ENCODE peak calls at places on chromosomes 2 and 18, in eight cellular contexts. One of them, this sample, is unnamed. For H3K27me3, the result is how much of the 10 kb centered on the place peaks cover.

GRCh38 chr18:77072566-77072965 is 60.0 kb downstream of the MBP start:
- DNase-seq in body of pancreas: no peak
- DNase-seq in lower lobe of right lung: no peak
- DNase-seq in MG63: no peak
- DNase-seq in astrocyte: no peak
- DNase-seq in AG04450: no peak
- DNase-seq in spleen: no peak
- DNase-seq in fibroblast of lung: no peak
- DNase-seq in this sample: no peak

GRCh38 chr2:169644173-169644572 is 50.0 kb downstream of the CFAP210 start:
- DNase-seq in body of pancreas: no peak
- DNase-seq in lower lobe of right lung: no peak
- DNase-seq in MG63: no peak
- DNase-seq in astrocyte: no peak
- DNase-seq in AG04450: no peak
- DNase-seq in spleen: no peak
- DNase-seq in fibroblast of lung: no peak
- DNase-seq in this sample: no peak

GRCh38 chr18:35490894-35491688 is 6.7 kb downstream of the INO80C start:
- DNase-seq in body of pancreas: no peak
- DNase-seq in lower lobe of right lung: no peak
- DNase-seq in MG63: peak
- DNase-seq in astrocyte: no peak
- DNase-seq in AG04450: no peak
- DNase-seq in spleen: no peak
- DNase-seq in fibroblast of lung: no peak
- DNase-seq in this sample: no peak

GRCh38 chr2:80169811-80170594 is 134.5 kb downstream of the LRRTM1 start:
- DNase-seq in body of pancreas: no peak
- DNase-seq in lower lobe of right lung: no peak
- DNase-seq in MG63: no peak
- DNase-seq in astrocyte: no peak
- DNase-seq in AG04450: no peak
- DNase-seq in spleen: no peak
- DNase-seq in fibroblast of lung: no peak
- DNase-seq in this sample: no peak

GRCh38 chr2:201357216-201357615 is at the start of gene FLACC1:
- DNase-seq in body of pancreas: peak
- DNase-seq in lower lobe of right lung: no peak
- DNase-seq in MG63: no peak
- DNase-seq in astrocyte: peak
- DNase-seq in AG04450: no peak
- DNase-seq in spleen: no peak
- DNase-seq in fibroblast of lung: peak
- DNase-seq in this sample: peak

GRCh38 chr18:47756364-47757016 is 174.0 kb downstream of the SMAD2 start:
- DNase-seq in body of pancreas: peak
- DNase-seq in lower lobe of right lung: peak
- DNase-seq in MG63: peak
- DNase-seq in astrocyte: peak
- DNase-seq in AG04450: no peak
- DNase-seq in spleen: peak
- DNase-seq in fibroblast of lung: peak
- DNase-seq in this sample: peak

GRCh38 chr18:13364721-13365205 is 146.2 kb downstream of the LDLRAD4 start:
- DNase-seq in body of pancreas: no peak
- DNase-seq in lower lobe of right lung: no peak
- DNase-seq in MG63: no peak
- DNase-seq in astrocyte: no peak
- DNase-seq in AG04450: no peak
- DNase-seq in spleen: no peak
- DNase-seq in fibroblast of lung: no peak
- DNase-seq in this sample: no peak

GRCh38 chr18:45457933-45458332 is 157.3 kb upstream of the SLC14A2 start:
- DNase-seq in body of pancreas: no peak
- DNase-seq in lower lobe of right lung: no peak
- DNase-seq in MG63: no peak
- DNase-seq in astrocyte: no peak
- DNase-seq in AG04450: no peak
- DNase-seq in spleen: no peak
- DNase-seq in fibroblast of lung: no peak
- DNase-seq in this sample: no peak

GRCh38 chr2:74767618-74768017 is 66.3 kb upstream of the HK2 start:
- DNase-seq in body of pancreas: no peak
- DNase-seq in lower lobe of right lung: no peak
- DNase-seq in MG63: no peak
- DNase-seq in astrocyte: no peak
- DNase-seq in AG04450: no peak
- DNase-seq in spleen: no peak
- DNase-seq in fibroblast of lung: no peak
- DNase-seq in this sample: no peak

GRCh38 chr2:55743583-55743982 is 49.9 kb upstream of the PNPT1 start:
- DNase-seq in body of pancreas: no peak
- DNase-seq in lower lobe of right lung: no peak
- DNase-seq in MG63: no peak
- DNase-seq in astrocyte: peak
- DNase-seq in AG04450: no peak
- DNase-seq in spleen: no peak
- DNase-seq in fibroblast of lung: peak
- DNase-seq in this sample: peak

GRCh38 chr2:70828914-70829824 is 6.4 kb downstream of the CD207 start:
- DNase-seq in body of pancreas: no peak
- DNase-seq in lower lobe of right lung: no peak
- DNase-seq in MG63: peak
- DNase-seq in astrocyte: peak
- DNase-seq in AG04450: no peak
- DNase-seq in spleen: no peak
- DNase-seq in fibroblast of lung: no peak
- DNase-seq in this sample: peak

GRCh38 chr18:66682855-66683322 is 79.0 kb upstream of the CDH19 start:
- DNase-seq in body of pancreas: peak
- DNase-seq in lower lobe of right lung: no peak
- DNase-seq in MG63: no peak
- DNase-seq in astrocyte: peak
- DNase-seq in AG04450: no peak
- DNase-seq in spleen: no peak
- DNase-seq in fibroblast of lung: no peak
- DNase-seq in this sample: no peak
- H3K4me3 ChIP-seq in body of pancreas: no peak
- H3K4me3 ChIP-seq in lower lobe of right lung: peak
- H3K4me3 ChIP-seq in MG63: no peak
- H3K4me3 ChIP-seq in astrocyte: no peak
- H3K4me3 ChIP-seq in AG04450: no peak
- H3K4me3 ChIP-seq in spleen: no peak
- H3K4me3 ChIP-seq in fibroblast of lung: no peak
- H3K4me3 ChIP-seq in this sample: no peak

GRCh38 chr2:119259296-119259860 is 35.7 kb downstream of the STEAP3 start:
- DNase-seq in body of pancreas: no peak
- DNase-seq in lower lobe of right lung: no peak
- DNase-seq in MG63: peak
- DNase-seq in astrocyte: no peak
- DNase-seq in AG04450: no peak
- DNase-seq in spleen: no peak
- DNase-seq in fibroblast of lung: no peak
- DNase-seq in this sample: peak
- H3K27me3 ChIP-seq in body of pancreas: under half
- H3K27me3 ChIP-seq in lower lobe of right lung: under half
- H3K27me3 ChIP-seq in MG63: under half
- H3K27me3 ChIP-seq in astrocyte: under half
- H3K27me3 ChIP-seq in AG04450: under half
- H3K27me3 ChIP-seq in spleen: under half
- H3K27me3 ChIP-seq in fibroblast of lung: under half
- H3K27me3 ChIP-seq in this sample: under half

DNA sequence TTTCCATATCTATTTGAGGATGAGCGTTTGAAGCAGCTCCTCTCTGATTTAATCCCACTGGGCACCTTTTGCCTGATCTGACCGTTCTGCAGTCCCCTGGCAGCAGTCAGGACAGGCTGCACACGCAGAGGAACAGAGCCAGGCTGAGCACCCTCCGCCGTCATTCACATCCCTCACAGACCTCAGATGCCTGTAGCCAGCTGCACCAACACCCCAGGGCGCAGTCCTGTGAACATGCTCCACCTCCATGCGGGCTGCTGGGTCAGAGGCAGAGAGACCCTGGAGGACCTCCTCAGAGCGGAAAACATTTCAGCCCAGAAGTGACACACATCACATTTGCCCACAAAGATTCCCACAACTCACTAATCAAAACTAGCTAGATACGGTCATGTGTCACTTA is 146.1 kb downstream of the SEPTIN10 start:
- DNase-seq in body of pancreas: no peak
- DNase-seq in lower lobe of right lung: peak
- DNase-seq in MG63: no peak
- DNase-seq in astrocyte: no peak
- DNase-seq in AG04450: no peak
- DNase-seq in spleen: peak
- DNase-seq in fibroblast of lung: no peak
- DNase-seq in this sample: no peak
- H3K4me3 ChIP-seq in body of pancreas: no peak
- H3K4me3 ChIP-seq in lower lobe of right lung: no peak
- H3K4me3 ChIP-seq in MG63: no peak
- H3K4me3 ChIP-seq in astrocyte: no peak
- H3K4me3 ChIP-seq in AG04450: no peak
- H3K4me3 ChIP-seq in spleen: no peak
- H3K4me3 ChIP-seq in fibroblast of lung: no peak
- H3K4me3 ChIP-seq in this sample: no peak

GRCh38 chr2:172113617-172114016 is 10.9 kb upstream of the DLX2 start:
- DNase-seq in body of pancreas: no peak
- DNase-seq in lower lobe of right lung: no peak
- DNase-seq in MG63: no peak
- DNase-seq in astrocyte: peak
- DNase-seq in AG04450: no peak
- DNase-seq in spleen: no peak
- DNase-seq in fibroblast of lung: peak
- DNase-seq in this sample: no peak
- H3K27me3 ChIP-seq in body of pancreas: under half
- H3K27me3 ChIP-seq in lower lobe of right lung: under half
- H3K27me3 ChIP-seq in MG63: under half
- H3K27me3 ChIP-seq in astrocyte: under half
- H3K27me3 ChIP-seq in AG04450: under half
- H3K27me3 ChIP-seq in spleen: under half
- H3K27me3 ChIP-seq in fibroblast of lung: under half
- H3K27me3 ChIP-seq in this sample: under half

GRCh38 chr2:10301946-10302478 is 692 bp upstream of the HPCAL1 start:
- DNase-seq in body of pancreas: no peak
- DNase-seq in lower lobe of right lung: peak
- DNase-seq in MG63: no peak
- DNase-seq in astrocyte: no peak
- DNase-seq in AG04450: no peak
- DNase-seq in spleen: no peak
- DNase-seq in fibroblast of lung: no peak
- DNase-seq in this sample: no peak
- H3K4me3 ChIP-seq in body of pancreas: peak
- H3K4me3 ChIP-seq in lower lobe of right lung: peak
- H3K4me3 ChIP-seq in MG63: peak
- H3K4me3 ChIP-seq in astrocyte: peak
- H3K4me3 ChIP-seq in AG04450: peak
- H3K4me3 ChIP-seq in spleen: peak
- H3K4me3 ChIP-seq in fibroblast of lung: no peak
- H3K4me3 ChIP-seq in this sample: peak

DNA sequence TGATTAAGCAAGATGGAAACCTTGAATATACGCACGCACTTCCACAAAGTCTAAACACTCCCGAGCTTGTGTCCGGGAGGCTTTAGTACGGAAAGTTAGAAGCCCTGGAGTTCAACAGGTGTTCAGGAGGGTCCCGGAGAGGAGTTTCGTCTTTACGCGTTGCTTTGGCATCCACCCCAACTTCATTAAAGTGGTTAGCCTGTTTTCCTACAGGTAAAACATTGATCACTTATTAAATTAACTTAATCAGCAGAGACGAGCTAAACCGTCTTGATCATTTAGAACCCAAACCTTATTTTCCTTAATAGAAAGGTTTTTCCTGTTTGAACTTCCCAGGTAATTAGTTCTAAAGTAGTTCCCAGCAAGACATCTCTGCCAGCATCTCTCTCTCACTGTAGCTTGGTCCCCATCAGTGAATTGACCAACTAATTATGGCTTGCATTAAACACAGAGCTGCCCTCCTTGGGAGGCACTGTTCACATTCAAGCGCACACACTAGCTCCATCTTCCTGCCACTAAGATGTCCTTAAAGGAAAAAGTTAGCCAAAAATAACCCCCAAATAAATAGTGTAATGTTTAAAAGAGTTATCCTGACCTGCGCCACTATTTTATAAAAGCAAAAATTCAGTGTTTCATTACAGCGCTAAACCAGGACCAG is 1.4 kb downstream of the NPAS2 start:
- DNase-seq in body of pancreas: no peak
- DNase-seq in lower lobe of right lung: no peak
- DNase-seq in MG63: no peak
- DNase-seq in astrocyte: no peak
- DNase-seq in AG04450: no peak
- DNase-seq in spleen: no peak
- DNase-seq in fibroblast of lung: peak
- DNase-seq in this sample: peak
- H3K27me3 ChIP-seq in body of pancreas: under half
- H3K27me3 ChIP-seq in lower lobe of right lung: under half
- H3K27me3 ChIP-seq in MG63: under half
- H3K27me3 ChIP-seq in astrocyte: under half
- H3K27me3 ChIP-seq in AG04450: under half
- H3K27me3 ChIP-seq in spleen: half or more
- H3K27me3 ChIP-seq in fibroblast of lung: under half
- H3K27me3 ChIP-seq in this sample: under half

This sample was measured in osteoblast.